ENCODE peak calls at places on chromosomes 4 and X, in six cellular contexts. G, B, S, Z, E and J are unnamed samples.

GRCh38 chr4:139315221-139315675 is 13.0 kb upstream of the NDUFC1 start:
- DNase-seq in Z (no peak), E (no peak), G (no peak), B (no peak), S (no peak), J (no peak)

GRCh38 chrX:155880586-155881157 is 473 bp upstream of the VAMP7 start:
- DNase-seq in B (no peak), G (no peak), Z (no peak), S (no peak), E (no peak), J (no peak)

GRCh38 chr4:2072971-2073807 is 14.1 kb downstream of the NAT8L start:
- DNase-seq in B (no peak), Z (no peak), E (no peak), S (no peak), G (no peak), J (no peak)

GRCh38 chr4:108881190-108881589 is 118.3 kb upstream of the ETNPPL start:
- DNase-seq in E (no peak), S (no peak), B (no peak), Z (no peak), G (no peak), J (no peak)

GRCh38 chr4:121191351-121191750 is 27.2 kb upstream of the TNIP3 start:
- DNase-seq in S (no peak), E (no peak), B (no peak), Z (no peak), G (no peak), J (no peak)

GRCh38 chr4:1604181-1604705 is 79.9 kb downstream of the FAM53A start:
- DNase-seq in G (no peak), S (no peak), B (no peak), E (no peak), Z (no peak), J (no peak)

GRCh38 chr4:169185133-169185956 is 85.4 kb downstream of the SH3RF1 start:
- DNase-seq in E (no peak), B (no peak), Z (no peak), S (no peak), G (no peak), J (no peak)

GRCh38 chr4:150818661-150819060 is 196.4 kb downstream of the LRBA start:
- DNase-seq in B (no peak), Z (no peak), E (no peak), G (peak; percentile 6), S (no peak), J (no peak)

GRCh38 chr4:93475730-93476129 is 352.8 kb upstream of the ATOH1 start:
- DNase-seq in S (no peak), Z (no peak), E (no peak), B (no peak), G (no peak), J (no peak)

GRCh38 chr4:80221161-80221560 is 23.9 kb downstream of the PRDM8 start:
- DNase-seq in B (no peak), E (no peak), S (peak; percentile 30), G (no peak), Z (no peak), J (no peak)

GRCh38 chrX:103531002-103531401 is 11.7 kb upstream of the RAB40A start:
- DNase-seq in Z (no peak), G (peak; percentile 49), B (no peak), S (no peak), E (no peak), J (no peak)

GRCh38 chrX:150771116-150771515 is 77.9 kb downstream of the MTMR1 start:
- DNase-seq in S (no peak), B (no peak), E (no peak), Z (no peak), G (no peak), J (no peak)

GRCh38 chrX:34875204-34875603 is 67.4 kb upstream of the FAM47B start:
- DNase-seq in Z (no peak), S (no peak), B (no peak), G (peak; percentile 33), E (no peak), J (no peak)

GRCh38 chrX:109826954-109827708 is 94.1 kb upstream of the ACSL4 start:
- DNase-seq in E (no peak), G (peak; percentile 49), Z (no peak), S (no peak), B (no peak), J (peak; percentile 4)

GRCh38 chrX:153681175-153681574 is 6.6 kb upstream of the SLC6A8 start:
- DNase-seq in G (no peak), B (no peak), Z (no peak), E (no peak), S (no peak), J (no peak)

GRCh38 chr4:58749206-58749605 is 1639.0 kb upstream of the IGFBP7 start:
- DNase-seq in Z (no peak), E (no peak), S (peak; percentile 66), G (no peak), B (no peak), J (no peak)

GRCh38 chr4:1172228-1172851 is at the start of gene SPON2:
- DNase-seq in G (no peak), S (no peak), B (no peak), E (no peak), Z (no peak), J (no peak)

GRCh38 chr4:156476359-156476758 is 495.2 kb downstream of the PDGFC start:
- DNase-seq in G (peak; percentile 55), E (no peak), B (no peak), Z (no peak), S (no peak), J (no peak)

GRCh38 chr4:113837397-113837796 is 75.9 kb upstream of the CAMK2D start:
- DNase-seq in G (no peak), S (no peak), E (no peak), Z (no peak), B (no peak), J (no peak)

GRCh38 chrX:72088761-72089160 is 43.0 kb downstream of the RTL5 start:
- DNase-seq in E (no peak), Z (no peak), S (no peak), G (no peak), B (no peak), J (no peak)